ENCODE peak calls at places on chromosomes 13 and 19, in eight cellular contexts. One of them, this sample, is unnamed.

GRCh38 chr13:73365681-73366080 is 306.9 kb downstream of the KLF5 start:
- DNase-seq in fibroblast of mammary gland: no peak
- DNase-seq in tibial nerve: no peak
- DNase-seq in sigmoid colon: no peak
- DNase-seq in AG09319: no peak
- DNase-seq in thoracic aorta: no peak
- DNase-seq in pancreas: no peak
- DNase-seq in choroid plexus epithelial cell: no peak
- DNase-seq in this sample: no peak

GRCh38 chr13:114134111-114134943 is 1.9 kb upstream of the RASA3 start:
- DNase-seq in pancreas: no peak
- DNase-seq in fibroblast of mammary gland: no peak
- DNase-seq in AG09319: no peak
- DNase-seq in tibial nerve: no peak
- DNase-seq in thoracic aorta: no peak
- DNase-seq in choroid plexus epithelial cell: no peak
- DNase-seq in sigmoid colon: peak; percentile 61
- DNase-seq in this sample: peak; percentile 56

GRCh38 chr13:98813993-98814392 is 61.5 kb upstream of the SLC15A1 start:
- DNase-seq in AG09319: no peak
- DNase-seq in fibroblast of mammary gland: peak; percentile 36
- DNase-seq in tibial nerve: no peak
- DNase-seq in pancreas: no peak
- DNase-seq in thoracic aorta: no peak
- DNase-seq in choroid plexus epithelial cell: no peak
- DNase-seq in sigmoid colon: no peak
- DNase-seq in this sample: no peak

GRCh38 chr13:105928048-105928447 is 607.4 kb downstream of the EFNB2 start:
- DNase-seq in AG09319: no peak
- DNase-seq in sigmoid colon: no peak
- DNase-seq in tibial nerve: no peak
- DNase-seq in fibroblast of mammary gland: no peak
- DNase-seq in pancreas: no peak
- DNase-seq in thoracic aorta: no peak
- DNase-seq in choroid plexus epithelial cell: no peak
- DNase-seq in this sample: no peak

GRCh38 chr13:114148521-114148855 is 16.1 kb upstream of the RASA3 start:
- DNase-seq in fibroblast of mammary gland: no peak
- DNase-seq in choroid plexus epithelial cell: no peak
- DNase-seq in thoracic aorta: no peak
- DNase-seq in tibial nerve: no peak
- DNase-seq in AG09319: no peak
- DNase-seq in pancreas: peak; percentile 79
- DNase-seq in sigmoid colon: no peak
- DNase-seq in this sample: no peak

GRCh38 chr13:80132741-80133601 is 208.0 kb downstream of the SPRY2 start:
- DNase-seq in choroid plexus epithelial cell: peak; percentile 78
- DNase-seq in fibroblast of mammary gland: peak; percentile 69
- DNase-seq in thoracic aorta: peak; percentile 38
- DNase-seq in AG09319: no peak
- DNase-seq in pancreas: peak; percentile 53
- DNase-seq in tibial nerve: peak; percentile 44
- DNase-seq in sigmoid colon: peak; percentile 70
- DNase-seq in this sample: peak; percentile 55

GRCh38 chr13:36432106-36432544 is at the start of gene CCNA1:
- DNase-seq in sigmoid colon: no peak
- DNase-seq in choroid plexus epithelial cell: peak; percentile 44
- DNase-seq in thoracic aorta: no peak
- DNase-seq in pancreas: peak; percentile 27
- DNase-seq in fibroblast of mammary gland: peak; percentile 42
- DNase-seq in tibial nerve: no peak
- DNase-seq in AG09319: no peak
- DNase-seq in this sample: peak; percentile 76

GRCh38 chr19:34525001-34525400 is 43.4 kb downstream of the WTIP start:
- DNase-seq in AG09319: no peak
- DNase-seq in thoracic aorta: no peak
- DNase-seq in tibial nerve: no peak
- DNase-seq in choroid plexus epithelial cell: no peak
- DNase-seq in pancreas: no peak
- DNase-seq in fibroblast of mammary gland: no peak
- DNase-seq in sigmoid colon: no peak
- DNase-seq in this sample: no peak

GRCh38 chr13:30307966-30308290 is 577 bp upstream of the KATNAL1 start:
- DNase-seq in thoracic aorta: no peak
- DNase-seq in tibial nerve: no peak
- DNase-seq in choroid plexus epithelial cell: no peak
- DNase-seq in pancreas: no peak
- DNase-seq in sigmoid colon: no peak
- DNase-seq in AG09319: no peak
- DNase-seq in fibroblast of mammary gland: no peak
- DNase-seq in this sample: no peak

GRCh38 chr13:66509176-66509575 is 721.0 kb downstream of the PCDH9 start:
- DNase-seq in tibial nerve: no peak
- DNase-seq in fibroblast of mammary gland: no peak
- DNase-seq in AG09319: no peak
- DNase-seq in sigmoid colon: no peak
- DNase-seq in thoracic aorta: no peak
- DNase-seq in pancreas: no peak
- DNase-seq in choroid plexus epithelial cell: no peak
- DNase-seq in this sample: no peak

GRCh38 chr19:10116085-10116865 is 3.4 kb downstream of the EIF3G start:
- DNase-seq in fibroblast of mammary gland: no peak
- DNase-seq in choroid plexus epithelial cell: no peak
- DNase-seq in AG09319: no peak
- DNase-seq in thoracic aorta: no peak
- DNase-seq in tibial nerve: no peak
- DNase-seq in sigmoid colon: no peak
- DNase-seq in pancreas: no peak
- DNase-seq in this sample: no peak

GRCh38 chr13:80121038-80121437 is 219.9 kb downstream of the SPRY2 start:
- DNase-seq in choroid plexus epithelial cell: no peak
- DNase-seq in sigmoid colon: no peak
- DNase-seq in AG09319: no peak
- DNase-seq in tibial nerve: no peak
- DNase-seq in fibroblast of mammary gland: no peak
- DNase-seq in thoracic aorta: no peak
- DNase-seq in pancreas: no peak
- DNase-seq in this sample: no peak

GRCh38 chr13:76527041-76527440 is 359.2 kb downstream of the KCTD12 start:
- DNase-seq in AG09319: no peak
- DNase-seq in fibroblast of mammary gland: peak; percentile 44
- DNase-seq in pancreas: no peak
- DNase-seq in tibial nerve: no peak
- DNase-seq in thoracic aorta: no peak
- DNase-seq in choroid plexus epithelial cell: no peak
- DNase-seq in sigmoid colon: no peak
- DNase-seq in this sample: no peak

GRCh38 chr13:99275093-99275469 is 16.9 kb upstream of the GPR18 start:
- DNase-seq in tibial nerve: no peak
- DNase-seq in AG09319: no peak
- DNase-seq in fibroblast of mammary gland: peak; percentile 84
- DNase-seq in thoracic aorta: no peak
- DNase-seq in choroid plexus epithelial cell: peak; percentile 74
- DNase-seq in pancreas: no peak
- DNase-seq in sigmoid colon: no peak
- DNase-seq in this sample: no peak

GRCh38 chr13:40981361-40981760 is 37.8 kb downstream of the ELF1 start:
- DNase-seq in thoracic aorta: no peak
- DNase-seq in AG09319: no peak
- DNase-seq in sigmoid colon: no peak
- DNase-seq in pancreas: no peak
- DNase-seq in choroid plexus epithelial cell: peak; percentile 37
- DNase-seq in tibial nerve: no peak
- DNase-seq in fibroblast of mammary gland: peak; percentile 26
- DNase-seq in this sample: no peak

GRCh38 chr13:83716121-83716520 is 166.2 kb downstream of the SLITRK1 start:
- DNase-seq in choroid plexus epithelial cell: no peak
- DNase-seq in pancreas: no peak
- DNase-seq in sigmoid colon: no peak
- DNase-seq in AG09319: no peak
- DNase-seq in thoracic aorta: no peak
- DNase-seq in fibroblast of mammary gland: peak; percentile 45
- DNase-seq in tibial nerve: no peak
- DNase-seq in this sample: no peak

GRCh38 chr19:32233885-32234284 is 111.5 kb upstream of the ZNF507 start:
- DNase-seq in choroid plexus epithelial cell: no peak
- DNase-seq in fibroblast of mammary gland: no peak
- DNase-seq in pancreas: no peak
- DNase-seq in thoracic aorta: no peak
- DNase-seq in AG09319: no peak
- DNase-seq in sigmoid colon: no peak
- DNase-seq in tibial nerve: no peak
- DNase-seq in this sample: no peak

GRCh38 chr13:23020246-23020843 is 160.4 kb upstream of the SGCG start:
- DNase-seq in fibroblast of mammary gland: peak; percentile 69
- DNase-seq in AG09319: peak; percentile 10
- DNase-seq in thoracic aorta: no peak
- DNase-seq in choroid plexus epithelial cell: peak; percentile 69
- DNase-seq in pancreas: no peak
- DNase-seq in sigmoid colon: peak; percentile 69
- DNase-seq in tibial nerve: peak; percentile 76
- DNase-seq in this sample: peak; percentile 45

GRCh38 chr13:44932850-44933251 is 56.4 kb downstream of the NUFIP1 start:
- DNase-seq in pancreas: no peak
- DNase-seq in sigmoid colon: no peak
- DNase-seq in tibial nerve: peak; percentile 28
- DNase-seq in thoracic aorta: no peak
- DNase-seq in choroid plexus epithelial cell: peak; percentile 79
- DNase-seq in fibroblast of mammary gland: peak; percentile 75
- DNase-seq in AG09319: no peak
- DNase-seq in this sample: no peak

GRCh38 chr19:12647490-12648071 is 19.0 kb downstream of the MAN2B1 start:
- DNase-seq in tibial nerve: peak; percentile 18
- DNase-seq in sigmoid colon: peak; percentile 83
- DNase-seq in pancreas: peak; percentile 92
- DNase-seq in fibroblast of mammary gland: no peak
- DNase-seq in thoracic aorta: no peak
- DNase-seq in choroid plexus epithelial cell: peak; percentile 51
- DNase-seq in AG09319: no peak
- DNase-seq in this sample: peak; percentile 26

GRCh38 chr13:60329221-60329983 is 67.6 kb upstream of the TDRD3 start:
- DNase-seq in sigmoid colon: no peak
- DNase-seq in tibial nerve: no peak
- DNase-seq in thoracic aorta: no peak
- DNase-seq in pancreas: peak; percentile 27
- DNase-seq in AG09319: peak; percentile 11
- DNase-seq in choroid plexus epithelial cell: peak; percentile 70
- DNase-seq in fibroblast of mammary gland: peak; percentile 25
- DNase-seq in this sample: peak; percentile 45
- TF ChIP-seq CTCF in sigmoid colon: no peak
- TF ChIP-seq CTCF in tibial nerve: no peak
- TF ChIP-seq CTCF in thoracic aorta: no peak
- TF ChIP-seq CTCF in pancreas: peak; percentile 27
- TF ChIP-seq CTCF in AG09319: peak; percentile 48
- TF ChIP-seq CTCF in choroid plexus epithelial cell: peak; percentile 74
- TF ChIP-seq CTCF in fibroblast of mammary gland: peak; percentile 34
- TF ChIP-seq CTCF in this sample: peak; percentile 53

GRCh38 chr13:48477191-48477855 is 55.6 kb downstream of the RCBTB2 start:
- DNase-seq in thoracic aorta: no peak
- DNase-seq in fibroblast of mammary gland: no peak
- DNase-seq in sigmoid colon: no peak
- DNase-seq in choroid plexus epithelial cell: no peak
- DNase-seq in AG09319: no peak
- DNase-seq in pancreas: no peak
- DNase-seq in tibial nerve: no peak
- DNase-seq in this sample: no peak
- TF ChIP-seq CTCF in thoracic aorta: no peak
- TF ChIP-seq CTCF in fibroblast of mammary gland: no peak
- TF ChIP-seq CTCF in sigmoid colon: no peak
- TF ChIP-seq CTCF in choroid plexus epithelial cell: no peak
- TF ChIP-seq CTCF in AG09319: no peak
- TF ChIP-seq CTCF in pancreas: no peak
- TF ChIP-seq CTCF in tibial nerve: no peak
- TF ChIP-seq CTCF in this sample: no peak

GRCh38 chr19:7778081-7778480 is 15.0 kb downstream of the CLEC4M start:
- DNase-seq in AG09319: no peak
- DNase-seq in pancreas: no peak
- DNase-seq in tibial nerve: no peak
- DNase-seq in fibroblast of mammary gland: no peak
- DNase-seq in choroid plexus epithelial cell: no peak
- DNase-seq in thoracic aorta: no peak
- DNase-seq in sigmoid colon: no peak
- DNase-seq in this sample: no peak

GRCh38 chr19:7783991-7784421 is 21.0 kb downstream of the CLEC4M start:
- DNase-seq in choroid plexus epithelial cell: peak; percentile 69
- DNase-seq in sigmoid colon: no peak
- DNase-seq in thoracic aorta: no peak
- DNase-seq in fibroblast of mammary gland: peak; percentile 64
- DNase-seq in tibial nerve: peak; percentile 15
- DNase-seq in AG09319: no peak
- DNase-seq in pancreas: no peak
- DNase-seq in this sample: no peak

GRCh38 chr19:7784856-7785255 is 21.8 kb downstream of the CLEC4M start:
- DNase-seq in sigmoid colon: no peak
- DNase-seq in tibial nerve: no peak
- DNase-seq in pancreas: no peak
- DNase-seq in thoracic aorta: no peak
- DNase-seq in fibroblast of mammary gland: no peak
- DNase-seq in AG09319: no peak
- DNase-seq in choroid plexus epithelial cell: no peak
- DNase-seq in this sample: no peak

GRCh38 chr19:7779631-7780486 is 16.8 kb downstream of the CLEC4M start:
- DNase-seq in pancreas: no peak
- DNase-seq in choroid plexus epithelial cell: no peak
- DNase-seq in thoracic aorta: no peak
- DNase-seq in sigmoid colon: no peak
- DNase-seq in AG09319: no peak
- DNase-seq in fibroblast of mammary gland: no peak
- DNase-seq in tibial nerve: no peak
- DNase-seq in this sample: no peak

GRCh38 chr19:7781157-7781556 is 18.1 kb downstream of the CLEC4M start:
- DNase-seq in AG09319: no peak
- DNase-seq in choroid plexus epithelial cell: no peak
- DNase-seq in tibial nerve: no peak
- DNase-seq in pancreas: no peak
- DNase-seq in sigmoid colon: no peak
- DNase-seq in fibroblast of mammary gland: no peak
- DNase-seq in thoracic aorta: no peak
- DNase-seq in this sample: no peak
- TF ChIP-seq CTCF in AG09319: no peak
- TF ChIP-seq CTCF in choroid plexus epithelial cell: no peak
- TF ChIP-seq CTCF in tibial nerve: no peak
- TF ChIP-seq CTCF in pancreas: no peak
- TF ChIP-seq CTCF in sigmoid colon: no peak
- TF ChIP-seq CTCF in fibroblast of mammary gland: no peak
- TF ChIP-seq CTCF in thoracic aorta: no peak
- TF ChIP-seq CTCF in this sample: no peak

GRCh38 chr19:28885965-28886364 is 327.0 kb downstream of the UQCRFS1 start:
- DNase-seq in pancreas: no peak
- DNase-seq in fibroblast of mammary gland: no peak
- DNase-seq in sigmoid colon: no peak
- DNase-seq in choroid plexus epithelial cell: no peak
- DNase-seq in AG09319: no peak
- DNase-seq in tibial nerve: no peak
- DNase-seq in thoracic aorta: no peak
- DNase-seq in this sample: no peak
- TF ChIP-seq CTCF in pancreas: no peak
- TF ChIP-seq CTCF in fibroblast of mammary gland: no peak
- TF ChIP-seq CTCF in sigmoid colon: no peak
- TF ChIP-seq CTCF in choroid plexus epithelial cell: no peak
- TF ChIP-seq CTCF in AG09319: no peak
- TF ChIP-seq CTCF in tibial nerve: no peak
- TF ChIP-seq CTCF in thoracic aorta: no peak
- TF ChIP-seq CTCF in this sample: no peak